ENCODE peak calls at places on chromosome 7, in four cellular contexts. One of them, this sample, is unnamed.

GRCh38 chr7:81173766-81174281 is 255.0 kb upstream of the SEMA3C start:
- DNase-seq in H7: no peak
- DNase-seq in iPS-NIHi11: peak
- DNase-seq in GM04504: no peak
- DNase-seq in this sample: peak

GRCh38 chr7:122676466-122676865 is 22.5 kb downstream of the RNF133 start:
- DNase-seq in H7: no peak
- DNase-seq in GM04504: no peak
- DNase-seq in iPS-NIHi11: no peak
- DNase-seq in this sample: no peak

GRCh38 chr7:33870120-33870519 is 35.2 kb upstream of the BMPER start:
- DNase-seq in GM04504: no peak
- DNase-seq in iPS-NIHi11: no peak
- DNase-seq in H7: no peak
- DNase-seq in this sample: no peak

GRCh38 chr7:157560258-157560654 is 223.5 kb downstream of the DNAJB6 start:
- DNase-seq in GM04504: no peak
- DNase-seq in H7: no peak
- DNase-seq in iPS-NIHi11: no peak
- DNase-seq in this sample: no peak

GRCh38 chr7:158110661-158111555 is 476.7 kb downstream of the PTPRN2 start:
- DNase-seq in GM04504: no peak
- DNase-seq in H7: peak
- DNase-seq in iPS-NIHi11: no peak
- DNase-seq in this sample: no peak

GRCh38 chr7:87083865-87084519 is 24.5 kb upstream of the ELAPOR2 start:
- DNase-seq in iPS-NIHi11: no peak
- DNase-seq in H7: no peak
- DNase-seq in GM04504: no peak
- DNase-seq in this sample: peak

GRCh38 chr7:34064511-34065158 is 159.3 kb downstream of the BMPER start:
- DNase-seq in GM04504: no peak
- DNase-seq in H7: no peak
- DNase-seq in iPS-NIHi11: no peak
- DNase-seq in this sample: no peak

GRCh38 chr7:29459591-29459990 is 104.0 kb upstream of the PRR15 start:
- DNase-seq in H7: no peak
- DNase-seq in iPS-NIHi11: no peak
- DNase-seq in GM04504: no peak
- DNase-seq in this sample: no peak

GRCh38 chr7:90717286-90718060 is 121.4 kb downstream of the CDK14 start:
- DNase-seq in H7: no peak
- DNase-seq in iPS-NIHi11: no peak
- DNase-seq in GM04504: no peak
- DNase-seq in this sample: no peak

GRCh38 chr7:105277341-105277740 is 111.4 kb downstream of the SRPK2 start:
- DNase-seq in iPS-NIHi11: no peak
- DNase-seq in GM04504: no peak
- DNase-seq in H7: no peak
- DNase-seq in this sample: peak

GRCh38 chr7:117385340-117386124 is 41.8 kb downstream of the ASZ1 start:
- DNase-seq in iPS-NIHi11: no peak
- DNase-seq in H7: no peak
- DNase-seq in GM04504: no peak
- DNase-seq in this sample: peak

GRCh38 chr7:8719102-8719501 is 285.7 kb downstream of the NXPH1 start:
- DNase-seq in H7: no peak
- DNase-seq in GM04504: no peak
- DNase-seq in iPS-NIHi11: no peak
- DNase-seq in this sample: no peak

GRCh38 chr7:77329466-77330168 is 86.5 kb downstream of the GSAP start:
- DNase-seq in H7: no peak
- DNase-seq in GM04504: no peak
- DNase-seq in iPS-NIHi11: no peak
- DNase-seq in this sample: no peak

GRCh38 chr7:139860090-139860773 is 31.2 kb downstream of the TBXAS1 start:
- DNase-seq in GM04504: no peak
- DNase-seq in H7: no peak
- DNase-seq in iPS-NIHi11: no peak
- DNase-seq in this sample: no peak

GRCh38 chr7:3918576-3918975 is 617.5 kb downstream of the SDK1 start:
- DNase-seq in H7: no peak
- DNase-seq in iPS-NIHi11: no peak
- DNase-seq in GM04504: no peak
- DNase-seq in this sample: no peak

GRCh38 chr7:82442492-82443043 is 1.0 kb downstream of the CACNA2D1 start:
- DNase-seq in GM04504: no peak
- DNase-seq in H7: peak
- DNase-seq in iPS-NIHi11: peak
- DNase-seq in this sample: peak

GRCh38 chr7:142248166-142249160 is 9.4 kb downstream of the PRSS58 start:
- DNase-seq in iPS-NIHi11: peak
- DNase-seq in GM04504: no peak
- DNase-seq in H7: no peak
- DNase-seq in this sample: no peak

GRCh38 chr7:111050885-111051416 is 40.0 kb upstream of the LRRN3 start:
- DNase-seq in H7: no peak
- DNase-seq in iPS-NIHi11: no peak
- DNase-seq in GM04504: no peak
- DNase-seq in this sample: no peak

GRCh38 chr7:157692156-157693011 is 355.6 kb downstream of the DNAJB6 start:
- DNase-seq in GM04504: no peak
- DNase-seq in H7: peak
- DNase-seq in iPS-NIHi11: no peak
- DNase-seq in this sample: no peak

GRCh38 chr7:139749545-139749944 is 28.3 kb downstream of the HIPK2 start:
- DNase-seq in iPS-NIHi11: no peak
- DNase-seq in GM04504: no peak
- DNase-seq in H7: no peak
- DNase-seq in this sample: no peak

GRCh38 chr7:116071629-116072028 is 41.1 kb upstream of the TFEC start:
- DNase-seq in H7: no peak
- DNase-seq in GM04504: no peak
- DNase-seq in iPS-NIHi11: no peak
- DNase-seq in this sample: no peak

GRCh38 chr7:46168671-46169383 is 247.8 kb upstream of the IGFBP3 start:
- DNase-seq in GM04504: no peak
- DNase-seq in H7: no peak
- DNase-seq in iPS-NIHi11: no peak
- DNase-seq in this sample: peak

This sample was measured in M059J.